ENCODE peak calls at places on chromosome 21, in six cellular contexts. M, S, B, V, D and T are unnamed samples.

GRCh38 chr21:25855591-25855990 is 120.8 kb downstream of the GABPA start:
- DNase-seq in M (no peak), S (no peak), B (no peak), V (no peak), D (no peak), T (no peak)

GRCh38 chr21:26499475-26499874 is 73.6 kb downstream of the CYYR1 start:
- DNase-seq in M (no peak), S (no peak), B (no peak), V (no peak), D (no peak), T (no peak)

GRCh38 chr21:17673261-17674020 is 60.7 kb upstream of the BTG3 start:
- DNase-seq in M (no peak), S (peak; percentile 55), B (no peak), V (peak; percentile 31), D (no peak), T (no peak)

GRCh38 chr21:46393451-46393940 is 65.2 kb upstream of the DIP2A start:
- DNase-seq in M (no peak), S (no peak), B (no peak), V (no peak), D (peak; percentile 75), T (no peak)

GRCh38 chr21:37228003-37228400 is 39.1 kb downstream of the VPS26C start:
- DNase-seq in M (no peak), S (no peak), B (no peak), V (no peak), D (no peak), T (no peak)

GRCh38 chr21:26028183-26028582 is 142.4 kb downstream of the APP start:
- DNase-seq in M (no peak), S (no peak), B (no peak), V (no peak), D (no peak), T (no peak)

GRCh38 chr21:37582613-37583012 is 216.0 kb downstream of the DYRK1A start:
- DNase-seq in M (no peak), S (peak; percentile 49), B (peak; percentile 22), V (peak; percentile 53), D (no peak), T (no peak)

GRCh38 chr21:45487891-45488600 is 54.2 kb downstream of the SLC19A1 start:
- DNase-seq in M (no peak), S (no peak), B (no peak), V (no peak), D (no peak), T (no peak)

GRCh38 chr21:17451364-17451869 is 61.4 kb upstream of the CXADR start:
- DNase-seq in M (no peak), S (peak; percentile 35), B (no peak), V (no peak), D (no peak), T (no peak)

GRCh38 chr21:25507522-25507921 is 99.8 kb downstream of the MRPL39 start:
- DNase-seq in M (no peak), S (no peak), B (no peak), V (no peak), D (no peak), T (no peak)

GRCh38 chr21:15209224-15209623 is 144.4 kb upstream of the NRIP1 start:
- DNase-seq in M (no peak), S (no peak), B (no peak), V (no peak), D (no peak), T (no peak)

GRCh38 chr21:36700961-36701911 is 2.3 kb downstream of the SIM2 start:
- DNase-seq in M (no peak), S (no peak), B (no peak), V (no peak), D (no peak), T (no peak)

GRCh38 chr21:39840373-39841097 is 26.7 kb upstream of the PCP4 start:
- DNase-seq in M (no peak), S (no peak), B (no peak), V (no peak), D (no peak), T (no peak)

GRCh38 chr21:32411366-32412161 is 942 bp upstream of the EVA1C start:
- DNase-seq in M (peak; percentile 96), S (no peak), B (peak; percentile 74), V (no peak), D (peak; percentile 95), T (peak; percentile 70)

GRCh38 chr21:32884062-32884461 is 112.5 kb upstream of the PAXBP1 start:
- DNase-seq in M (no peak), S (no peak), B (no peak), V (no peak), D (no peak), T (no peak)

GRCh38 chr21:36099000-36099399 is 29.2 kb downstream of the CBR1 start:
- DNase-seq in M (no peak), S (no peak), B (no peak), V (no peak), D (no peak), T (no peak)

GRCh38 chr21:36347962-36348328 is 27.9 kb downstream of the MORC3 start:
- DNase-seq in M (no peak), S (no peak), B (no peak), V (no peak), D (no peak), T (no peak)

GRCh38 chr21:17514124-17514481 is 1.3 kb downstream of the CXADR start:
- DNase-seq in M (no peak), S (no peak), B (no peak), V (peak; percentile 83), D (no peak), T (no peak)

GRCh38 chr21:25735895-25736597 is 1.3 kb downstream of the GABPA start:
- DNase-seq in M (no peak), S (no peak), B (no peak), V (peak; percentile 4), D (no peak), T (no peak)

GRCh38 chr21:17775431-17776126 is 43.6 kb downstream of the C21orf91 start:
- DNase-seq in M (no peak), S (no peak), B (no peak), V (no peak), D (no peak), T (no peak)

GRCh38 chr21:45477176-45478114 is 64.8 kb downstream of the SLC19A1 start:
- DNase-seq in M (no peak), S (no peak), B (no peak), V (no peak), D (peak; percentile 50), T (no peak)

GRCh38 chr21:45828580-45829565 is 152.7 kb upstream of the COL6A1 start:
- DNase-seq in M (peak; percentile 49), S (no peak), B (no peak), V (no peak), D (no peak), T (no peak)

GRCh38 chr21:45550552-45551210 is 8.4 kb upstream of the SLC19A1 start:
- DNase-seq in M (no peak), S (no peak), B (no peak), V (no peak), D (peak; percentile 54), T (no peak)

GRCh38 chr21:14595449-14595848 is 49.3 kb upstream of the SAMSN1 start:
- DNase-seq in M (no peak), S (no peak), B (no peak), V (no peak), D (no peak), T (no peak)

GRCh38 chr21:46116846-46117585 is 19.1 kb downstream of the COL6A2 start:
- DNase-seq in M (no peak), S (no peak), B (no peak), V (no peak), D (peak; percentile 48), T (no peak)

GRCh38 chr21:32256873-32257620 is 21.8 kb downstream of the MIS18A start:
- DNase-seq in M (peak; percentile 86), S (peak; percentile 91), B (peak; percentile 23), V (no peak), D (peak; percentile 74), T (peak; percentile 59)

GRCh38 chr21:32645261-32646182 is 33.3 kb upstream of the CFAP298 start:
- DNase-seq in M (no peak), S (no peak), B (no peak), V (peak; percentile 99), D (no peak), T (no peak)

GRCh38 chr21:32726742-32727477 is 903 bp downstream of the SYNJ1 start:
- DNase-seq in M (no peak), S (no peak), B (peak; percentile 2), V (peak; percentile 77), D (no peak), T (peak; percentile 4)

GRCh38 chr21:34997295-34997694 is 51.8 kb downstream of the RUNX1 start:
- DNase-seq in M (no peak), S (no peak), B (no peak), V (no peak), D (no peak), T (no peak)
- H3K4me3 ChIP-seq in M (no peak overlapping the region), S (no peak overlapping the region), B (no peak overlapping the region), V (no peak overlapping the region), D (no peak overlapping the region), T (no peak overlapping the region)

DNA sequence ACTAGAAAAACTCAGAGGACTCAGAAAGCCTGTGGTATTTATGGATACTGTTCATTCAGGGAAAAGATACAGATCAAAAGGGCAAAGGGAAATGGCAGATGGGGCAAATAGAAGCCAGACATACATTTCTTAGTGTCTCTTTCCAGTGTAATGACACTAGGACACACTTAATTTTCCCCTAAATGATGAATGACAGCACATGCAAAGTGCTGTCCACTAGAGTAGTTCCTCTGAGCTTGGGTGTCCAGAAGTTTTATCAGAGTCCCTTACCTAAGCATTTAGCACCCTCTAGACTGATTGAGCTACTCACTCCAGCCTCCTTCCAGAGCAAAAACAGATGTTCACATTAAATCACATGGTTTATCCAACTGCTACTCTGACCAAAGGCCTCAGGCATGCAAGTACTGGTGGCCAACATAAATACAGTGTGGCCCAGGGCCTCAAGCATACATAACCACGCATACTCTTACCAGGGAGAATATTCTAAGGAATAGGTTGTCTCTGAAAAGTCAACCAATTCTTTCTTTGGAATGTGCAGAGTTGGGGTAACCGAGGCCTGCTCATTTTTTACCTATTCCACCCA is 166.9 kb downstream of the NCAM2 start:
- DNase-seq in M (no peak), S (peak; percentile 92), B (no peak), V (no peak), D (no peak), T (no peak)
- H3K4me3 ChIP-seq in M (no peak overlapping the region), S (no peak overlapping the region), B (no peak overlapping the region), V (no peak overlapping the region), D (no peak overlapping the region), T (no peak overlapping the region)

GRCh38 chr21:20998456-20998789 is 214 bp downstream of the NCAM2 start:
- DNase-seq in M (no peak), S (no peak), B (no peak), V (peak; percentile 12), D (no peak), T (no peak)
- H3K4me3 ChIP-seq in M (peak overlapping the region; percentile 46), S (peak overlapping the region; percentile 70), B (peak overlapping the region; percentile 53), V (peak overlapping the region; percentile 38), D (peak overlapping the region; percentile 67), T (peak overlapping the region; percentile 71)

DNA sequence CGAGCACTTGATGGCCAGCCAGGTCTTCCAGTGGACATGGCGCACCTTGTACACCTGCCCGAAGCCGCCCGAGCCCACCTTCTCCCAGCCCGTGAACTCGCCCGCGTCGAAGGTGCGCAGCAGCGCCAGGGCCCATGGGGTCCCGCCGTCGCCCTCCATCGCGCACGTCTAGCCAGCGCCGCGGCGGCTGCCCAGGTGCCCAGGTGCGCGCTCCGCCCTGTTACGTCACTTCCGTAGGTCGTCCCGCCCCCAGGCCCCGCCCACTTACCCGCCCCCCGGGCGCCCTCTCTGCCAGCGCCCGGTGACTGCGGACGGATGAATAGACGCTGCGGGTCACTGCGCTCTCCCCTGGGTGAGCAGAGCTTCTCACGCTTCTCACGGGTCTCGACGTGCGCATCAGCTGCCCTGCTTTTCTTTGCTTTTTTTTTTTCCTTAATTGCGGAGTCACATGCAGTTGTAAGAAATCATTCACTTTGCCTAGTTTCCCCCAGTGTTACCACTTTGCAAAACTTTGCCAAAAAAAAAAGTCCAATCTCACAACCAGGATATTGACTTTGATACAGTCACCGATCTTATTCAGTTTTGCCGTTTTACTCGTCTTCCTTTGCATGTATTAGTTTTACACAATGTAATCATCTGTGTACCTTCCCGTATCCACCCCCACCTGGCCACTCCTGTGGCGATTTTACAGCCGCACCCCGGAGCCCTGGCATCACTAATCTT is at the start of gene RIPK4:
- DNase-seq in M (no peak), S (no peak), B (no peak), V (no peak), D (no peak), T (no peak)
- H3K4me3 ChIP-seq in M (peak within 1 kb of the TSS; percentile 49), S (peak within 1 kb of the TSS; percentile 52), B (no peak within 1 kb of the TSS), V (peak within 1 kb of the TSS; percentile 6), D (peak within 1 kb of the TSS; percentile 25), T (peak within 1 kb of the TSS; percentile 69)